ENCODE peak calls at places on chromosomes 13 and 19, in five cellular contexts. One of them, this sample, is unnamed.

GRCh38 chr19:15124572-15125231 is 17.5 kb downstream of the SYDE1 start:
- DNase-seq in GM03348: no peak
- DNase-seq in HT1080: no peak
- DNase-seq in dermis blood vessel endothelial cell: peak; percentile 29
- DNase-seq in activated T-cell treated with anti-CD3 and anti-CD28 coated beads for 48 hours: no peak
- DNase-seq in this sample: no peak

GRCh38 chr13:44932171-44932849 is 57.0 kb downstream of the NUFIP1 start:
- DNase-seq in GM03348: peak; percentile 23
- DNase-seq in dermis blood vessel endothelial cell: no peak
- DNase-seq in activated T-cell treated with anti-CD3 and anti-CD28 coated beads for 48 hours: no peak
- DNase-seq in HT1080: no peak
- DNase-seq in this sample: peak; percentile 55

GRCh38 chr19:55096061-55096701 is 20.5 kb downstream of the EPS8L1 start:
- DNase-seq in HT1080: no peak
- DNase-seq in activated T-cell treated with anti-CD3 and anti-CD28 coated beads for 48 hours: no peak
- DNase-seq in dermis blood vessel endothelial cell: no peak
- DNase-seq in GM03348: no peak
- DNase-seq in this sample: no peak

GRCh38 chr19:19817357-19817756 is 4.2 kb downstream of the ZNF506 start:
- DNase-seq in activated T-cell treated with anti-CD3 and anti-CD28 coated beads for 48 hours: peak; percentile 25
- DNase-seq in HT1080: no peak
- DNase-seq in dermis blood vessel endothelial cell: no peak
- DNase-seq in GM03348: no peak
- DNase-seq in this sample: no peak

GRCh38 chr19:650121-650520 is 10.4 kb downstream of the FGF22 start:
- DNase-seq in HT1080: no peak
- DNase-seq in activated T-cell treated with anti-CD3 and anti-CD28 coated beads for 48 hours: no peak
- DNase-seq in dermis blood vessel endothelial cell: no peak
- DNase-seq in GM03348: no peak
- DNase-seq in this sample: no peak

GRCh38 chr13:77876176-77876575 is 42.5 kb downstream of the EDNRB start:
- DNase-seq in HT1080: no peak
- DNase-seq in activated T-cell treated with anti-CD3 and anti-CD28 coated beads for 48 hours: no peak
- DNase-seq in GM03348: no peak
- DNase-seq in dermis blood vessel endothelial cell: no peak
- DNase-seq in this sample: no peak

GRCh38 chr13:77359171-77359570 is 32.3 kb upstream of the MYCBP2 start:
- DNase-seq in HT1080: no peak
- DNase-seq in dermis blood vessel endothelial cell: no peak
- DNase-seq in activated T-cell treated with anti-CD3 and anti-CD28 coated beads for 48 hours: no peak
- DNase-seq in GM03348: no peak
- DNase-seq in this sample: peak; percentile 14

GRCh38 chr13:94431987-94432386 is 47.5 kb downstream of the DCT start:
- DNase-seq in activated T-cell treated with anti-CD3 and anti-CD28 coated beads for 48 hours: no peak
- DNase-seq in HT1080: no peak
- DNase-seq in dermis blood vessel endothelial cell: no peak
- DNase-seq in GM03348: no peak
- DNase-seq in this sample: no peak

GRCh38 chr13:105327727-105328126 is 1207.7 kb downstream of the EFNB2 start:
- DNase-seq in GM03348: no peak
- DNase-seq in activated T-cell treated with anti-CD3 and anti-CD28 coated beads for 48 hours: no peak
- DNase-seq in dermis blood vessel endothelial cell: no peak
- DNase-seq in HT1080: peak; percentile 13
- DNase-seq in this sample: no peak

GRCh38 chr13:111153977-111154332 is 38.8 kb downstream of the ARHGEF7 start:
- DNase-seq in activated T-cell treated with anti-CD3 and anti-CD28 coated beads for 48 hours: no peak
- DNase-seq in GM03348: peak; percentile 78
- DNase-seq in HT1080: no peak
- DNase-seq in dermis blood vessel endothelial cell: no peak
- DNase-seq in this sample: peak; percentile 23

GRCh38 chr19:28940751-28941500 is 272.0 kb downstream of the UQCRFS1 start:
- DNase-seq in activated T-cell treated with anti-CD3 and anti-CD28 coated beads for 48 hours: no peak
- DNase-seq in dermis blood vessel endothelial cell: no peak
- DNase-seq in HT1080: peak; percentile 38
- DNase-seq in GM03348: peak; percentile 66
- DNase-seq in this sample: no peak

GRCh38 chr19:12975221-12975756 is 5.9 kb downstream of the DAND5 start:
- DNase-seq in activated T-cell treated with anti-CD3 and anti-CD28 coated beads for 48 hours: no peak
- DNase-seq in HT1080: no peak
- DNase-seq in GM03348: no peak
- DNase-seq in dermis blood vessel endothelial cell: no peak
- DNase-seq in this sample: no peak

GRCh38 chr19:17605761-17606745 is 50.6 kb downstream of the COLGALT1 start:
- DNase-seq in GM03348: peak; percentile 91
- DNase-seq in activated T-cell treated with anti-CD3 and anti-CD28 coated beads for 48 hours: peak; percentile 83
- DNase-seq in dermis blood vessel endothelial cell: peak; percentile 75
- DNase-seq in HT1080: peak; percentile 11
- DNase-seq in this sample: peak; percentile 58

GRCh38 chr19:32012206-32012605 is 333.2 kb upstream of the ZNF507 start:
- DNase-seq in GM03348: no peak
- DNase-seq in activated T-cell treated with anti-CD3 and anti-CD28 coated beads for 48 hours: no peak
- DNase-seq in HT1080: no peak
- DNase-seq in dermis blood vessel endothelial cell: no peak
- DNase-seq in this sample: no peak

GRCh38 chr13:52455677-52456041 is 381 bp downstream of the CKAP2 start:
- DNase-seq in dermis blood vessel endothelial cell: peak; percentile 82
- DNase-seq in activated T-cell treated with anti-CD3 and anti-CD28 coated beads for 48 hours: peak; percentile 74
- DNase-seq in GM03348: peak; percentile 88
- DNase-seq in HT1080: no peak
- DNase-seq in this sample: peak; percentile 41

GRCh38 chr19:5210556-5210955 is 130.1 kb downstream of the PTPRS start:
- DNase-seq in activated T-cell treated with anti-CD3 and anti-CD28 coated beads for 48 hours: no peak
- DNase-seq in HT1080: no peak
- DNase-seq in GM03348: no peak
- DNase-seq in dermis blood vessel endothelial cell: no peak
- DNase-seq in this sample: no peak

GRCh38 chr19:48342841-48343540 is 17.6 kb downstream of the EMP3 start:
- DNase-seq in GM03348: peak; percentile 46
- DNase-seq in dermis blood vessel endothelial cell: no peak
- DNase-seq in HT1080: peak; percentile 80
- DNase-seq in activated T-cell treated with anti-CD3 and anti-CD28 coated beads for 48 hours: no peak
- DNase-seq in this sample: peak; percentile 45

GRCh38 chr19:6590458-6591319 is at the start of gene CD70:
- DNase-seq in GM03348: peak; percentile 58
- DNase-seq in activated T-cell treated with anti-CD3 and anti-CD28 coated beads for 48 hours: peak; percentile 54
- DNase-seq in HT1080: peak; percentile 86
- DNase-seq in dermis blood vessel endothelial cell: no peak
- DNase-seq in this sample: no peak

GRCh38 chr19:10961763-10962536 is 1.1 kb downstream of the SMARCA4 start:
- DNase-seq in dermis blood vessel endothelial cell: peak; percentile 44
- DNase-seq in HT1080: no peak
- DNase-seq in GM03348: no peak
- DNase-seq in activated T-cell treated with anti-CD3 and anti-CD28 coated beads for 48 hours: no peak
- DNase-seq in this sample: peak; percentile 23

GRCh38 chr13:19959831-19960672 is 1.5 kb downstream of the ZMYM2 start:
- DNase-seq in activated T-cell treated with anti-CD3 and anti-CD28 coated beads for 48 hours: peak; percentile 81
- DNase-seq in GM03348: peak; percentile 87
- DNase-seq in dermis blood vessel endothelial cell: peak; percentile 94
- DNase-seq in HT1080: peak; percentile 92
- DNase-seq in this sample: peak; percentile 95

GRCh38 chr19:57850553-57851017 is 926 bp downstream of the ZNF587 start:
- DNase-seq in HT1080: peak; percentile 54
- DNase-seq in GM03348: no peak
- DNase-seq in dermis blood vessel endothelial cell: peak; percentile 83
- DNase-seq in activated T-cell treated with anti-CD3 and anti-CD28 coated beads for 48 hours: no peak
- DNase-seq in this sample: peak; percentile 73

GRCh38 chr13:20923272-20923671 is 20.7 kb upstream of the XPO4 start:
- DNase-seq in dermis blood vessel endothelial cell: no peak
- DNase-seq in GM03348: no peak
- DNase-seq in HT1080: no peak
- DNase-seq in activated T-cell treated with anti-CD3 and anti-CD28 coated beads for 48 hours: no peak
- DNase-seq in this sample: no peak

GRCh38 chr19:13843104-13843921 is 33.6 kb upstream of the NANOS3 start:
- DNase-seq in HT1080: peak; percentile 68
- DNase-seq in dermis blood vessel endothelial cell: peak; percentile 60
- DNase-seq in activated T-cell treated with anti-CD3 and anti-CD28 coated beads for 48 hours: no peak
- DNase-seq in GM03348: no peak
- DNase-seq in this sample: peak; percentile 92

GRCh38 chr13:32811297-32811800 is 204.9 kb upstream of the KL start:
- DNase-seq in GM03348: peak; percentile 40
- DNase-seq in HT1080: no peak
- DNase-seq in activated T-cell treated with anti-CD3 and anti-CD28 coated beads for 48 hours: no peak
- DNase-seq in dermis blood vessel endothelial cell: no peak
- DNase-seq in this sample: peak; percentile 22

GRCh38 chr13:107441279-107441678 is 774.1 kb downstream of the LIG4 start:
- DNase-seq in activated T-cell treated with anti-CD3 and anti-CD28 coated beads for 48 hours: no peak
- DNase-seq in GM03348: no peak
- DNase-seq in dermis blood vessel endothelial cell: peak; percentile 28
- DNase-seq in HT1080: peak; percentile 91
- DNase-seq in this sample: peak; percentile 25

GRCh38 chr19:23996549-23996948 is 81.9 kb downstream of the ZNF726 start:
- DNase-seq in dermis blood vessel endothelial cell: peak; percentile 12
- DNase-seq in GM03348: no peak
- DNase-seq in HT1080: peak; percentile 10
- DNase-seq in activated T-cell treated with anti-CD3 and anti-CD28 coated beads for 48 hours: no peak
- DNase-seq in this sample: peak; percentile 20

GRCh38 chr13:48081739-48082138 is 13.2 kb downstream of the MED4 start:
- DNase-seq in GM03348: no peak
- DNase-seq in HT1080: no peak
- DNase-seq in activated T-cell treated with anti-CD3 and anti-CD28 coated beads for 48 hours: no peak
- DNase-seq in dermis blood vessel endothelial cell: no peak
- DNase-seq in this sample: no peak

GRCh38 chr13:63517376-63517775 is 2101.7 kb upstream of the PCDH20 start:
- DNase-seq in activated T-cell treated with anti-CD3 and anti-CD28 coated beads for 48 hours: no peak
- DNase-seq in HT1080: peak; percentile 5
- DNase-seq in dermis blood vessel endothelial cell: no peak
- DNase-seq in GM03348: no peak
- DNase-seq in this sample: no peak

This sample was measured in PC-3.